ENCODE peak calls at places on chromosomes 7 and 10, in nine cellular contexts. One of them, this sample, is unnamed.

GRCh38 chr10:84329094-84329611 is 764 bp downstream of the CCSER2 start:
- DNase-seq in cardiac muscle cell: peak
- DNase-seq in left ventricle myocardium inferior: no peak
- DNase-seq in tibial artery: no peak
- DNase-seq in foreskin fibroblast: no peak
- DNase-seq in AG09309: no peak
- DNase-seq in NB4: peak
- DNase-seq in cardiac fibroblast: peak
- DNase-seq in fibroblast of lung: peak
- DNase-seq in this sample: peak

GRCh38 chr7:157910446-157910845 is 573.6 kb downstream of the DNAJB6 start:
- DNase-seq in cardiac muscle cell: no peak
- DNase-seq in left ventricle myocardium inferior: no peak
- DNase-seq in tibial artery: peak
- DNase-seq in foreskin fibroblast: no peak
- DNase-seq in AG09309: no peak
- DNase-seq in NB4: no peak
- DNase-seq in cardiac fibroblast: no peak
- DNase-seq in fibroblast of lung: no peak
- DNase-seq in this sample: no peak

GRCh38 chr7:79709574-79710409 is 256.3 kb upstream of the MAGI2 start:
- DNase-seq in cardiac muscle cell: peak
- DNase-seq in left ventricle myocardium inferior: no peak
- DNase-seq in tibial artery: no peak
- DNase-seq in foreskin fibroblast: peak
- DNase-seq in AG09309: no peak
- DNase-seq in NB4: peak
- DNase-seq in cardiac fibroblast: peak
- DNase-seq in fibroblast of lung: peak
- DNase-seq in this sample: no peak

GRCh38 chr10:32412499-32412853 is 33.5 kb upstream of the CCDC7 start:
- DNase-seq in cardiac muscle cell: peak
- DNase-seq in left ventricle myocardium inferior: no peak
- DNase-seq in tibial artery: no peak
- DNase-seq in foreskin fibroblast: no peak
- DNase-seq in AG09309: no peak
- DNase-seq in NB4: no peak
- DNase-seq in cardiac fibroblast: peak
- DNase-seq in fibroblast of lung: peak
- DNase-seq in this sample: no peak

GRCh38 chr10:63515002-63515763 is 6.0 kb upstream of the REEP3 start:
- DNase-seq in cardiac muscle cell: peak
- DNase-seq in left ventricle myocardium inferior: no peak
- DNase-seq in tibial artery: no peak
- DNase-seq in foreskin fibroblast: no peak
- DNase-seq in AG09309: peak
- DNase-seq in NB4: peak
- DNase-seq in cardiac fibroblast: peak
- DNase-seq in fibroblast of lung: peak
- DNase-seq in this sample: no peak

GRCh38 chr10:9342865-9343450 is 1288.5 kb downstream of the GATA3 start:
- DNase-seq in cardiac muscle cell: peak
- DNase-seq in left ventricle myocardium inferior: no peak
- DNase-seq in tibial artery: no peak
- DNase-seq in foreskin fibroblast: peak
- DNase-seq in AG09309: peak
- DNase-seq in NB4: peak
- DNase-seq in cardiac fibroblast: peak
- DNase-seq in fibroblast of lung: peak
- DNase-seq in this sample: no peak

GRCh38 chr7:128878226-128879105 is 15.8 kb downstream of the ATP6V1F start:
- DNase-seq in cardiac muscle cell: no peak
- DNase-seq in left ventricle myocardium inferior: peak
- DNase-seq in tibial artery: peak
- DNase-seq in foreskin fibroblast: no peak
- DNase-seq in AG09309: no peak
- DNase-seq in NB4: no peak
- DNase-seq in cardiac fibroblast: no peak
- DNase-seq in fibroblast of lung: no peak
- DNase-seq in this sample: no peak

GRCh38 chr10:123458933-123459332 is 207.2 kb upstream of the GPR26 start:
- DNase-seq in cardiac muscle cell: no peak
- DNase-seq in left ventricle myocardium inferior: no peak
- DNase-seq in tibial artery: no peak
- DNase-seq in foreskin fibroblast: no peak
- DNase-seq in AG09309: no peak
- DNase-seq in NB4: peak
- DNase-seq in cardiac fibroblast: no peak
- DNase-seq in fibroblast of lung: no peak
- DNase-seq in this sample: no peak

GRCh38 chr10:74153676-74154075 is 2.7 kb downstream of the ADK start:
- DNase-seq in cardiac muscle cell: peak
- DNase-seq in left ventricle myocardium inferior: no peak
- DNase-seq in tibial artery: no peak
- DNase-seq in foreskin fibroblast: no peak
- DNase-seq in AG09309: no peak
- DNase-seq in NB4: no peak
- DNase-seq in cardiac fibroblast: peak
- DNase-seq in fibroblast of lung: no peak
- DNase-seq in this sample: no peak

GRCh38 chr10:74153123-74153522 is 2.1 kb downstream of the ADK start:
- DNase-seq in cardiac muscle cell: peak
- DNase-seq in left ventricle myocardium inferior: no peak
- DNase-seq in tibial artery: no peak
- DNase-seq in foreskin fibroblast: no peak
- DNase-seq in AG09309: no peak
- DNase-seq in NB4: no peak
- DNase-seq in cardiac fibroblast: peak
- DNase-seq in fibroblast of lung: peak
- DNase-seq in this sample: no peak

GRCh38 chr10:74150151-74151056 is at the start of gene AP3M1:
- DNase-seq in cardiac muscle cell: no peak
- DNase-seq in left ventricle myocardium inferior: peak
- DNase-seq in tibial artery: peak
- DNase-seq in foreskin fibroblast: no peak
- DNase-seq in AG09309: no peak
- DNase-seq in NB4: no peak
- DNase-seq in cardiac fibroblast: no peak
- DNase-seq in fibroblast of lung: no peak
- DNase-seq in this sample: peak

GRCh38 chr10:74151879-74152722 is 1.1 kb downstream of the ADK start:
- DNase-seq in cardiac muscle cell: no peak
- DNase-seq in left ventricle myocardium inferior: no peak
- DNase-seq in tibial artery: no peak
- DNase-seq in foreskin fibroblast: no peak
- DNase-seq in AG09309: no peak
- DNase-seq in NB4: peak
- DNase-seq in cardiac fibroblast: no peak
- DNase-seq in fibroblast of lung: no peak
- DNase-seq in this sample: no peak

DNA sequence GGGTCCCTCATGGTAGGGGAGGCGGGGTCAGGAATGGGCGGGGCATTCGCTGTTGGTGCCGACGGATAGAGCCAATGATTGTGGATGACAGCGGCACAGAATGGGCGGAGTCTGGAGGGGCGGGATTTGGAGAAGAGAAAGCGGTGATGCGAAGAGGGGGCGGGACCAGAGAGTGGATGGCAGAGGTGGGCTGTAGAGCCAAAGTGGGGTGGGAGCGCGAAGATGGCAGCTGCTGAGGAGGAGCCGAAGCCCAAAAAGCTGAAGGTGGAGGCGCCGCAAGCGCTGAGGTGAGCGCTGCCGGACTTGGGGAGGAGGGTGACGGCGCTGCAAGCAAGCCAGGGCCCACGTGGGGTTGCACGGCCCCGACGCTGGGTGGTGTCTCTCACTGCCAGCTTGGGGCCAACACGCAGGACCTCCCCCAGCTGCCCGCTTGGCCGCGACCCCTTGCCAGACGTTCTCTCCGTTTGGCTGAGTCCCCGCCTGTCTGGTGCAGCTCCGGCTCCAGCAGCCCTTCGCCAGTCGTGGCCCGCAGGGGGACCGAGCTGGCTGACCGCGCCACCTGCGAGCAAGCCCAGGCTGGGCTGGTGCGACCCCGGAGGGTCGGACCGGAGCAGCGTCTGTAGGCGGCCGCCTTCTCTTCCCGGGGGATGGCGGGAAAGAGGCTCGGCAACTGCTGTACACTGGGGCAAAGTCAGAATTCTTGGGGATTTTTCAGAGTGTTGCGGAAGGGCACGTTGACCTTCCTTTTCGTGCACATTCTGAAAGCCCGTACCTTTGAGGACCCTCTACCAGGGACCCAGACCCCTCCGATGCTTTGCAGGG is at the start of gene ADK:
- DNase-seq in cardiac muscle cell: peak
- DNase-seq in left ventricle myocardium inferior: peak
- DNase-seq in tibial artery: peak
- DNase-seq in foreskin fibroblast: peak
- DNase-seq in AG09309: peak
- DNase-seq in NB4: peak
- DNase-seq in cardiac fibroblast: peak
- DNase-seq in fibroblast of lung: peak
- DNase-seq in this sample: peak
- TF ChIP-seq CTCF in cardiac muscle cell: peak
- TF ChIP-seq CTCF in left ventricle myocardium inferior: peak
- TF ChIP-seq CTCF in tibial artery: no peak
- TF ChIP-seq CTCF in foreskin fibroblast: peak
- TF ChIP-seq CTCF in AG09309: peak
- TF ChIP-seq CTCF in NB4: peak
- TF ChIP-seq CTCF in cardiac fibroblast: peak
- TF ChIP-seq CTCF in fibroblast of lung: peak
- TF ChIP-seq CTCF in this sample: peak

DNA sequence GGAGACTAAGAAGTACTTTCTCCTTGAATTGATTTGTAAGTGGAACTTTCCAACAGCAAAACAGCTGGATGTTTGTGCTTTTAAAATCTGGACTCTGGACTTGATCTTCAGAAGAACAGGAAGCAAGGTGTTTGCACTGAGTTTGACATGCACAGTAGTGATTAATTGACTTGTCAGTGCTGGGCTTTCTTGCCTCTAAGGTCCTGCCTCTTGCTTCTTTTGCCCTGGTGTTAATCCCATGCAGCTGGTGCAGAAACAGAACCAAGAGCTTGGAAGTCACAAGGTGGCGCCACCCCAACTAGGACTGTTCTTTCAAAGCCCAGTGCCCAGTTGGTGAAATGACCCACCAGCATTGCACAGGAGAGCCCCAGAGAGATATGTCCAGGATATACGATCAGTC is 66.8 kb upstream of the SEPHS1 start:
- DNase-seq in cardiac muscle cell: peak
- DNase-seq in left ventricle myocardium inferior: no peak
- DNase-seq in tibial artery: no peak
- DNase-seq in foreskin fibroblast: no peak
- DNase-seq in AG09309: no peak
- DNase-seq in NB4: peak
- DNase-seq in cardiac fibroblast: peak
- DNase-seq in fibroblast of lung: peak
- DNase-seq in this sample: no peak
- TF ChIP-seq CTCF in cardiac muscle cell: peak
- TF ChIP-seq CTCF in left ventricle myocardium inferior: no peak
- TF ChIP-seq CTCF in tibial artery: no peak
- TF ChIP-seq CTCF in foreskin fibroblast: peak
- TF ChIP-seq CTCF in AG09309: peak
- TF ChIP-seq CTCF in NB4: no peak
- TF ChIP-seq CTCF in cardiac fibroblast: no peak
- TF ChIP-seq CTCF in fibroblast of lung: peak
- TF ChIP-seq CTCF in this sample: no peak

GRCh38 chr10:15103513-15103912 is 6.4 kb downstream of the RPP38 start:
- DNase-seq in cardiac muscle cell: no peak
- DNase-seq in left ventricle myocardium inferior: no peak
- DNase-seq in tibial artery: no peak
- DNase-seq in foreskin fibroblast: no peak
- DNase-seq in AG09309: no peak
- DNase-seq in NB4: no peak
- DNase-seq in cardiac fibroblast: no peak
- DNase-seq in fibroblast of lung: no peak
- DNase-seq in this sample: no peak

DNA sequence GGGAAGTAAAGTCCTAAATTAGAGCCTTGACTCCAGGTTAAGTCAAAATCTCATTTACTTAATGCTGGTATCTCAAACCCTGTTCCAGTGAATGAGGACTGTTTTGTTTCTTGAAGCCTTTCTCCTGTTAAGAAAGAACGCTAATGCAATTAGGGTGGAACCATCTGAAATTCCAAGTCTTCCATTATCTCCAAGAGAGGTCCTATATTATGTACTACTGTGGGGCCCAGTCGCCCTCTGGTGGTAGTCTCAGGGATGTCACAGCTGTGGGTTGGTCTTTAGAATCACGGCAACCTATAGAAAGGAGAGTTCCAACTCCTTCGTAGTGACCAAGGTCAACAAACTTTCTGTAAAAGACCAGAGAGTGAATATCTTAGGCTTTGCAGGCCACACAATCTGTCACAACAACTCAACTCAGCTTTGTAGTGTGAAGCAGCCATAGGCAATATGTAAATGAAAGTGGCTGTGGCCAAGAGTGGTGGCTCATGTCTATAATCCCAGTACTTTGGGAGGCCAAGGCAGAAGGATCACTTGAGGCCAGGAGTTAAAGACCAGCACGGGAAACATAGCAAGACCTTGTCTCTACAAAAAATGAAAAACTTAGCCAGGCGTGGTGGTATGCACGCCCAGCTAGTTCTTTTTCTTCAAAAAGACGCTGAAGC is 9.3 kb downstream of the RPP38 start:
- DNase-seq in cardiac muscle cell: peak
- DNase-seq in left ventricle myocardium inferior: peak
- DNase-seq in tibial artery: peak
- DNase-seq in foreskin fibroblast: peak
- DNase-seq in AG09309: no peak
- DNase-seq in NB4: peak
- DNase-seq in cardiac fibroblast: peak
- DNase-seq in fibroblast of lung: peak
- DNase-seq in this sample: peak
- TF ChIP-seq CTCF in cardiac muscle cell: peak
- TF ChIP-seq CTCF in left ventricle myocardium inferior: peak
- TF ChIP-seq CTCF in tibial artery: peak
- TF ChIP-seq CTCF in foreskin fibroblast: peak
- TF ChIP-seq CTCF in AG09309: peak
- TF ChIP-seq CTCF in NB4: peak
- TF ChIP-seq CTCF in cardiac fibroblast: peak
- TF ChIP-seq CTCF in fibroblast of lung: peak
- TF ChIP-seq CTCF in this sample: peak

DNA sequence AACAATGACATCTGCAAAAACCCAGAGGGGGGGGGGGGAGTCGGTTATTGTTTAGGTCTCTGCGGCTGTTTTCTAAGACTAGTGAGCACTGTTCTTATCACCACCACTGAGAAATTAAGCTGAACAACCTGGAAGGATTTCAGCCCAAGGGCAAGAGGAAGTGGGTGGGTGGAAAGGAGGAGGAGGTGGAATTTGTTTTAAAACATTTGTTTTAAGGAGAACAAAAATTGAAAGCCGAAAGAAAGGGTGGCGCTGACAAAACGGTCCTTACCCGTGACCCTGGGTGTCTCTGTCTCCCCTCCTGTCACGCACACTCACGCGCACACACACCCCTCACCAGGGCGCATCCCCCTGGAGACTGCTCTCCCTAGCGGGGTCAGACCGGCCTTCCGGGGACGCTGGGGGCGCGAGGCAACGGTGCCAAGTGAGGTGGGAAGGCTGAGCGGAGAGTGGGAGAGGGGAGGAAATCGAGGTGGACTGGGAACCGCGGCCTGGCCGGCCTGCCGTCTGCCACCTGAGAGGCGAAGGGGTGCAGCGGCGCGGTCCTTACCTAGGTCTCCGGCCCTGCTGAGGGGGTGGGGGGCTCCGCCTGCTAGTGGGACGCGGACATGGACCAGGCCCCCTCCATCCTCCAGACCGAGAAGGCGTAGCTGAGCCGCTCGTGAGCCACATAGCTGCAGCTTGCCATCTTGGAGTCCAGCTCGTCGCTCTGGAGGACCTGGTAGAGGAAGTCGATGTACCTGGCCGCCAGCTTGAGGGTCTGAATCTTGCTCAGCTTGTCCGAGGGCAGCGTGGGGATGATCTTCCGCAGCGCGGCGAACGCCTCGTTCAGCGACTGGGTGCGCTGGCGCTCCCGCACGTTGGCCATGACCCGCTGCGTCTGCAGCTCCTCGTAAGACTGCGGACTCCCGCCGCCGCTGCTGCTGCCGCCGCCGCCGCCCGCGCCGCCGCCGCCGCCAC is 1.0 kb downstream of the TWIST1 start:
- DNase-seq in cardiac muscle cell: peak
- DNase-seq in left ventricle myocardium inferior: no peak
- DNase-seq in tibial artery: peak
- DNase-seq in foreskin fibroblast: no peak
- DNase-seq in AG09309: no peak
- DNase-seq in NB4: peak
- DNase-seq in cardiac fibroblast: peak
- DNase-seq in fibroblast of lung: peak
- DNase-seq in this sample: peak
- TF ChIP-seq CTCF in cardiac muscle cell: no peak
- TF ChIP-seq CTCF in left ventricle myocardium inferior: no peak
- TF ChIP-seq CTCF in tibial artery: no peak
- TF ChIP-seq CTCF in foreskin fibroblast: no peak
- TF ChIP-seq CTCF in AG09309: peak
- TF ChIP-seq CTCF in NB4: no peak
- TF ChIP-seq CTCF in cardiac fibroblast: no peak
- TF ChIP-seq CTCF in fibroblast of lung: no peak
- TF ChIP-seq CTCF in this sample: no peak

This sample was measured in nephron progenitor cell.